ENCODE peak calls at places on chromosome X, in nine cellular contexts. V is amygdala; U is NCI-H2081; N is globus pallidus; Y is ecto neural progenitor cell; G is stimulated activated CD8-positive, alpha-beta memory T cell treated with anti-CD3 and anti-CD28 coated beads, Interleukin-15, amount 100 ng/mL, for 4 hours; I is Peyer's patch; W is naive thymus-derived CD4-positive, alpha-beta T cell; D is caudate nucleus. B is an unnamed sample.

GRCh38 chrX:129629837-129630236 is 24.9 kb downstream of the APLN start:
- DNase-seq in Y (no peak), W (no peak), G (no peak), I (no peak), N (no peak), V (peak), U (no peak), D (no peak), B (no peak)

GRCh38 chrX:31580726-31581125 is 508.9 kb upstream of the FTHL17 start:
- DNase-seq in U (no peak), G (no peak), N (no peak), Y (no peak), D (no peak), W (no peak), V (no peak), I (no peak), B (no peak)

GRCh38 chrX:1440506-1440905 is 12.2 kb downstream of the ASMTL start:
- DNase-seq in I (peak), Y (no peak), G (no peak), W (no peak), N (no peak), U (no peak), D (no peak), V (no peak), B (no peak)

GRCh38 chrX:41956027-41956426 is 32.7 kb upstream of the CASK start:
- DNase-seq in I (no peak), D (no peak), G (no peak), W (no peak), N (no peak), V (no peak), U (no peak), Y (no peak), B (no peak)

GRCh38 chrX:25523574-25523973 is 507.8 kb upstream of the ARX start:
- DNase-seq in U (peak), V (peak), N (peak), G (no peak), Y (no peak), D (peak), W (no peak), I (no peak), B (peak)

GRCh38 chrX:68536884-68537283 is 38.0 kb downstream of the YIPF6 start:
- DNase-seq in N (no peak), G (no peak), I (no peak), Y (no peak), D (no peak), U (no peak), V (no peak), W (no peak), B (no peak)

GRCh38 chrX:18994713-18995112 is 10.8 kb upstream of the PHKA2 start:
- DNase-seq in I (no peak), G (no peak), D (no peak), U (no peak), W (no peak), Y (no peak), V (no peak), N (no peak), B (no peak)

GRCh38 chrX:149499766-149500165 is 5.3 kb downstream of the IDS start:
- DNase-seq in N (no peak), Y (no peak), U (no peak), G (no peak), D (no peak), V (no peak), I (no peak), W (no peak), B (no peak)

GRCh38 chrX:136126892-136127406 is 20.4 kb upstream of the FHL1 start:
- DNase-seq in U (no peak), G (no peak), D (no peak), I (no peak), V (no peak), W (no peak), N (no peak), Y (no peak), B (no peak)

GRCh38 chrX:16082470-16083085 is 40.8 kb upstream of the GRPR start:
- DNase-seq in I (no peak), Y (no peak), G (no peak), W (no peak), U (no peak), D (no peak), V (no peak), N (no peak), B (no peak)

GRCh38 chrX:112521658-112522057 is 158.1 kb downstream of the LHFPL1 start:
- DNase-seq in D (no peak), U (no peak), I (no peak), N (no peak), W (no peak), G (no peak), V (no peak), Y (no peak), B (no peak)

GRCh38 chrX:41332408-41332987 is 1.5 kb upstream of the DDX3X start:
- DNase-seq in D (peak), G (no peak), Y (no peak), N (peak), U (peak), I (no peak), W (no peak), V (no peak), B (peak)

GRCh38 chrX:130253916-130254315 is 14.8 kb downstream of the ZNF280C start:
- DNase-seq in D (no peak), Y (no peak), W (no peak), N (no peak), I (no peak), V (no peak), G (no peak), U (peak), B (no peak)

GRCh38 chrX:15320297-15320696 is 4.9 kb upstream of the ASB11 start:
- DNase-seq in V (no peak), G (no peak), U (no peak), D (no peak), W (no peak), N (no peak), I (no peak), Y (no peak), B (no peak)

GRCh38 chrX:134186362-134187121 is 50.4 kb upstream of the CCDC160 start:
- DNase-seq in W (peak), G (no peak), N (no peak), D (no peak), U (no peak), I (no peak), Y (no peak), V (no peak), B (no peak)

GRCh38 chrX:69109706-69110635 is 55.3 kb downstream of the PJA1 start:
- DNase-seq in V (no peak), U (no peak), D (no peak), I (no peak), Y (peak), N (no peak), G (no peak), W (no peak), B (no peak)

GRCh38 chrX:153971632-153972367 is at the start of gene HCFC1:
- DNase-seq in V (peak), D (peak), U (peak), G (peak), I (peak), W (peak), Y (peak), N (peak), B (peak)